ENCODE peak calls at places on chromosomes 1 and 21, in seven cellular contexts. G is HEK293T; P is stimulated activated CD4-positive, alpha-beta T cell treated with anti-CD3 and anti-CD28 coated beads, Interleukin-12 subunit alpha, Interleukin-12 subunit beta, amount 100 ng/mL, for 4 hours; J is SJSA1; R is T-helper 1 cell; U is smooth muscle cell of the brain vasculature; A is left ventricle myocardium inferior. X is an unnamed sample.

GRCh38 chr21:33668180-33668579 is 25.9 kb downstream of the ITSN1 start:
- DNase-seq in G (no peak), P (no peak), J (no peak), R (no peak), U (no peak), A (no peak), X (no peak)

GRCh38 chr1:109252893-109253802 is 3.8 kb downstream of the CELSR2 start:
- DNase-seq in G (no peak), P (no peak), J (no peak), R (no peak), U (no peak), A (no peak), X (no peak)

GRCh38 chr1:184425449-184426277 is 38.8 kb downstream of the C1orf21 start:
- DNase-seq in G (no peak), P (no peak), J (no peak), R (no peak), U (no peak), A (no peak), X (no peak)

GRCh38 chr1:61639218-61639617 is 85.7 kb downstream of the TM2D1 start:
- DNase-seq in G (no peak), P (no peak), J (no peak), R (no peak), U (no peak), A (no peak), X (no peak)

GRCh38 chr1:30321996-30322858 is 401.2 kb downstream of the MATN1 start:
- DNase-seq in G (no peak), P (no peak), J (no peak), R (no peak), U (no peak), A (no peak), X (no peak)

GRCh38 chr1:216416488-216416887 is 6.8 kb downstream of the USH2A start:
- DNase-seq in G (no peak), P (no peak), J (no peak), R (no peak), U (no peak), A (no peak), X (no peak)

GRCh38 chr1:91712981-91713841 is 172.7 kb downstream of the TGFBR3 start:
- DNase-seq in G (no peak), P (no peak), J (no peak), R (peak), U (no peak), A (peak), X (no peak)

GRCh38 chr1:240173836-240174235 is 82.2 kb downstream of the FMN2 start:
- DNase-seq in G (no peak), P (no peak), J (peak), R (no peak), U (no peak), A (no peak), X (no peak)

GRCh38 chr1:63920154-63921117 is 146.6 kb downstream of the ROR1 start:
- DNase-seq in G (no peak), P (no peak), J (peak), R (no peak), U (no peak), A (no peak), X (no peak)

GRCh38 chr1:12692967-12693782 is 22.7 kb upstream of the AADACL3 start:
- DNase-seq in G (no peak), P (no peak), J (no peak), R (no peak), U (no peak), A (no peak), X (no peak)

GRCh38 chr1:227449727-227450420 is 113.5 kb upstream of the ZNF678 start:
- DNase-seq in G (no peak), P (no peak), J (no peak), R (no peak), U (no peak), A (no peak), X (no peak)

GRCh38 chr1:14190508-14190907 is 408.0 kb upstream of the KAZN start:
- DNase-seq in G (no peak), P (no peak), J (no peak), R (no peak), U (no peak), A (no peak), X (no peak)

GRCh38 chr1:102262994-102263393 is 266.3 kb upstream of the OLFM3 start:
- DNase-seq in G (no peak), P (no peak), J (no peak), R (no peak), U (no peak), A (no peak), X (no peak)

GRCh38 chr1:203103201-203103600 is 17.4 kb upstream of the MYOG start:
- DNase-seq in G (no peak), P (no peak), J (no peak), R (no peak), U (no peak), A (no peak), X (no peak)

GRCh38 chr21:43853851-43854772 is 10.9 kb upstream of the AGPAT3 start:
- DNase-seq in G (no peak), P (no peak), J (no peak), R (no peak), U (no peak), A (no peak), X (no peak)

GRCh38 chr21:35511298-35512162 is 462.4 kb upstream of the RUNX1 start:
- DNase-seq in G (no peak), P (no peak), J (peak), R (no peak), U (no peak), A (no peak), X (no peak)

GRCh38 chr1:181662606-181663005 is 179.3 kb downstream of the CACNA1E start:
- DNase-seq in G (no peak), P (no peak), J (no peak), R (no peak), U (no peak), A (no peak), X (no peak)

GRCh38 chr1:161738627-161739287 is 10.8 kb upstream of the DUSP12 start:
- DNase-seq in G (peak), P (no peak), J (peak), R (peak), U (no peak), A (peak), X (no peak)

GRCh38 chr1:225866061-225866844 is 15.9 kb downstream of the TMEM63A start:
- DNase-seq in G (no peak), P (peak), J (peak), R (peak), U (peak), A (no peak), X (no peak)

GRCh38 chr1:32758795-32759430 is 56.3 kb upstream of the SYNC start:
- DNase-seq in G (no peak), P (no peak), J (no peak), R (no peak), U (no peak), A (no peak), X (no peak)

GRCh38 chr1:225911207-225912130 is 12.6 kb downstream of the PYCR2 start:
- DNase-seq in G (no peak), P (peak), J (peak), R (peak), U (no peak), A (peak), X (no peak)

GRCh38 chr1:222339371-222339947 is 208.4 kb downstream of the HHIPL2 start:
- DNase-seq in G (no peak), P (no peak), J (no peak), R (no peak), U (no peak), A (no peak), X (no peak)

GRCh38 chr1:205678286-205679111 is 1.8 kb downstream of the SLC45A3 start:
- DNase-seq in G (no peak), P (no peak), J (no peak), R (no peak), U (no peak), A (peak), X (no peak)

GRCh38 chr1:31170486-31170735 is 69.3 kb downstream of the NKAIN1 start:
- DNase-seq in G (no peak), P (no peak), J (no peak), R (no peak), U (no peak), A (no peak), X (no peak)

GRCh38 chr21:32406405-32406804 is 6.1 kb upstream of the EVA1C start:
- DNase-seq in G (no peak), P (no peak), J (no peak), R (no peak), U (no peak), A (no peak), X (no peak)

GRCh38 chr1:217718873-217719272 is 87.7 kb downstream of the SPATA17 start:
- DNase-seq in G (peak), P (no peak), J (no peak), R (no peak), U (no peak), A (no peak), X (no peak)

GRCh38 chr1:229907884-229908633 is 159.0 kb upstream of the GALNT2 start:
- DNase-seq in G (no peak), P (no peak), J (no peak), R (no peak), U (no peak), A (no peak), X (no peak)

GRCh38 chr1:157932082-157932481 is 61.4 kb upstream of the KIRREL1 start:
- DNase-seq in G (no peak), P (no peak), J (no peak), R (no peak), U (no peak), A (no peak), X (no peak)